ENCODE peak calls at places on chromosome 11, in six cellular contexts. N is Ammon's horn; U is GM06990; Q is HFFc6; W is LHCN-M2; G is stimulated activated CD8-positive, alpha-beta memory T cell treated with anti-CD3 and anti-CD28 coated beads, Interleukin-15, amount 100 ng/mL, for 4 hours. P is an unnamed sample.

GRCh38 chr11:2311456-2312201 is 9.8 kb downstream of the TSPAN32 start:
- DNase-seq in N (no peak), U (no peak), Q (no peak), W (no peak), G (no peak), P (peak)

GRCh38 chr11:44016129-44016528 is 31.7 kb upstream of the ACCSL start:
- DNase-seq in W (peak), G (no peak), Q (peak), N (no peak), U (no peak), P (peak)

GRCh38 chr11:16874275-16874975 is 136.0 kb downstream of the C11orf58 start:
- DNase-seq in W (no peak), U (no peak), Q (no peak), N (no peak), G (no peak), P (no peak)

GRCh38 chr11:126354631-126355323 is 709 bp upstream of the ST3GAL4 start:
- DNase-seq in N (no peak), G (no peak), W (no peak), U (peak), Q (no peak), P (peak)

GRCh38 chr11:1844221-1845094 is 5.7 kb downstream of the TNNI2 start:
- DNase-seq in U (no peak), Q (no peak), W (no peak), N (no peak), G (no peak), P (no peak)

GRCh38 chr11:70400643-70401042 is 2.3 kb downstream of the CTTN start:
- DNase-seq in W (no peak), U (no peak), N (no peak), G (no peak), Q (no peak), P (no peak)

GRCh38 chr11:8917157-8917820 is 6.3 kb downstream of the AKIP1 start:
- DNase-seq in N (no peak), W (peak), U (no peak), G (no peak), Q (peak), P (no peak)

GRCh38 chr11:18720811-18721575 is 5.0 kb downstream of the IGSF22 start:
- DNase-seq in Q (peak), W (peak), N (peak), U (peak), G (peak), P (peak)

GRCh38 chr11:123729602-123730001 is 11.9 kb downstream of the ZNF202 start:
- DNase-seq in W (no peak), Q (peak), N (no peak), U (no peak), G (no peak), P (no peak)